ENCODE peak calls at places on chromosomes 12 and 14, in four cellular contexts. One of them, this sample, is unnamed.
A peak's percentile ranks its signal among the peaks of the same experiment; 100 is the strongest.

GRCh38 chr12:123670882-123671728 is at the start of gene TCTN2:
- DNase-seq in CD4-positive, alpha-beta memory T cell: peak; percentile 90
- DNase-seq in MM.1S: peak; percentile 78
- DNase-seq in CD4-positive, alpha-beta T cell: peak; percentile 94
- DNase-seq in this sample: peak; percentile 94

GRCh38 chr14:51318777-51319176 is 78.7 kb downstream of the TMX1 start:
- DNase-seq in CD4-positive, alpha-beta T cell: no peak
- DNase-seq in CD4-positive, alpha-beta memory T cell: no peak
- DNase-seq in MM.1S: no peak
- DNase-seq in this sample: no peak

GRCh38 chr12:113186033-113186365 is 478 bp downstream of the RITA1 start:
- DNase-seq in CD4-positive, alpha-beta T cell: no peak
- DNase-seq in MM.1S: no peak
- DNase-seq in CD4-positive, alpha-beta memory T cell: no peak
- DNase-seq in this sample: no peak

GRCh38 chr12:65509953-65510352 is 231.5 kb downstream of the MSRB3 start:
- DNase-seq in MM.1S: no peak
- DNase-seq in CD4-positive, alpha-beta T cell: no peak
- DNase-seq in CD4-positive, alpha-beta memory T cell: no peak
- DNase-seq in this sample: no peak

GRCh38 chr12:117192057-117192456 is 1.8 kb upstream of the FBXO21 start:
- DNase-seq in CD4-positive, alpha-beta T cell: no peak
- DNase-seq in CD4-positive, alpha-beta memory T cell: no peak
- DNase-seq in MM.1S: no peak
- DNase-seq in this sample: no peak

GRCh38 chr14:58639842-58640484 is 2.2 kb downstream of the DACT1 start:
- DNase-seq in MM.1S: no peak
- DNase-seq in CD4-positive, alpha-beta T cell: no peak
- DNase-seq in CD4-positive, alpha-beta memory T cell: no peak
- DNase-seq in this sample: no peak

GRCh38 chr14:57835751-57836150 is 30.1 kb downstream of the SLC35F4 start:
- DNase-seq in CD4-positive, alpha-beta memory T cell: no peak
- DNase-seq in MM.1S: no peak
- DNase-seq in CD4-positive, alpha-beta T cell: no peak
- DNase-seq in this sample: no peak

GRCh38 chr12:118120579-118121363 is 15.2 kb upstream of the PEBP1 start:
- DNase-seq in MM.1S: peak; percentile 31
- DNase-seq in CD4-positive, alpha-beta T cell: peak; percentile 62
- DNase-seq in CD4-positive, alpha-beta memory T cell: peak; percentile 47
- DNase-seq in this sample: peak; percentile 46

GRCh38 chr12:52020539-52021336 is 14.0 kb downstream of the TAMALIN start:
- DNase-seq in CD4-positive, alpha-beta T cell: peak; percentile 63
- DNase-seq in CD4-positive, alpha-beta memory T cell: peak; percentile 56
- DNase-seq in MM.1S: peak; percentile 27
- DNase-seq in this sample: peak; percentile 54

GRCh38 chr12:31020385-31021166 is 53.1 kb upstream of the DDX11 start:
- DNase-seq in MM.1S: no peak
- DNase-seq in CD4-positive, alpha-beta T cell: no peak
- DNase-seq in CD4-positive, alpha-beta memory T cell: no peak
- DNase-seq in this sample: no peak

GRCh38 chr12:466762-467161 is 7.0 kb downstream of the B4GALNT3 start:
- DNase-seq in CD4-positive, alpha-beta memory T cell: no peak
- DNase-seq in MM.1S: no peak
- DNase-seq in CD4-positive, alpha-beta T cell: no peak
- DNase-seq in this sample: no peak

GRCh38 chr14:22390195-22390594 is 198.8 kb downstream of the DAD1 start:
- DNase-seq in MM.1S: no peak
- DNase-seq in CD4-positive, alpha-beta T cell: no peak
- DNase-seq in CD4-positive, alpha-beta memory T cell: no peak
- DNase-seq in this sample: no peak

GRCh38 chr14:22390824-22391461 is 198.1 kb downstream of the DAD1 start:
- DNase-seq in CD4-positive, alpha-beta T cell: no peak
- DNase-seq in MM.1S: no peak
- DNase-seq in CD4-positive, alpha-beta memory T cell: no peak
- DNase-seq in this sample: no peak

GRCh38 chr14:22387776-22388241 is 201.2 kb downstream of the DAD1 start:
- DNase-seq in CD4-positive, alpha-beta T cell: no peak
- DNase-seq in CD4-positive, alpha-beta memory T cell: no peak
- DNase-seq in MM.1S: no peak
- DNase-seq in this sample: no peak

GRCh38 chr14:22386924-22387775 is 201.9 kb downstream of the DAD1 start:
- DNase-seq in CD4-positive, alpha-beta T cell: no peak
- DNase-seq in CD4-positive, alpha-beta memory T cell: no peak
- DNase-seq in MM.1S: peak; percentile 50
- DNase-seq in this sample: no peak

GRCh38 chr14:22388669-22389625 is 200.1 kb downstream of the DAD1 start:
- DNase-seq in CD4-positive, alpha-beta T cell: no peak
- DNase-seq in MM.1S: no peak
- DNase-seq in CD4-positive, alpha-beta memory T cell: no peak
- DNase-seq in this sample: no peak
- H3K27ac ChIP-seq in CD4-positive, alpha-beta T cell: no peak overlapping the region
- H3K27ac ChIP-seq in MM.1S: no peak overlapping the region
- H3K27ac ChIP-seq in CD4-positive, alpha-beta memory T cell: no peak overlapping the region
- H3K27ac ChIP-seq in this sample: no peak overlapping the region

GRCh38 chr12:128190614-128191013 is 76.4 kb upstream of the TMEM132C start:
- DNase-seq in CD4-positive, alpha-beta T cell: no peak
- DNase-seq in CD4-positive, alpha-beta memory T cell: no peak
- DNase-seq in MM.1S: no peak
- DNase-seq in this sample: no peak
- H3K9me3 ChIP-seq in CD4-positive, alpha-beta T cell: no peaks in the 10 kb centered on the region
- H3K9me3 ChIP-seq in CD4-positive, alpha-beta memory T cell: no peaks in the 10 kb centered on the region
- H3K9me3 ChIP-seq in MM.1S: no peaks in the 10 kb centered on the region
- H3K9me3 ChIP-seq in this sample: no peaks in the 10 kb centered on the region

GRCh38 chr12:8796831-8797626 is 25.4 kb upstream of the A2ML1 start:
- DNase-seq in CD4-positive, alpha-beta T cell: no peak
- DNase-seq in CD4-positive, alpha-beta memory T cell: no peak
- DNase-seq in MM.1S: no peak
- DNase-seq in this sample: no peak
- H3K27ac ChIP-seq in CD4-positive, alpha-beta T cell: no peak overlapping the region
- H3K27ac ChIP-seq in CD4-positive, alpha-beta memory T cell: no peak overlapping the region
- H3K27ac ChIP-seq in MM.1S: no peak overlapping the region
- H3K27ac ChIP-seq in this sample: no peak overlapping the region

GRCh38 chr12:34349673-34349961 is 327.3 kb downstream of the ALG10 start:
- DNase-seq in CD4-positive, alpha-beta T cell: no peak
- DNase-seq in MM.1S: no peak
- DNase-seq in CD4-positive, alpha-beta memory T cell: no peak
- DNase-seq in this sample: no peak
- H3K9me3 ChIP-seq in CD4-positive, alpha-beta T cell: peaks cover 30% of the 10 kb centered on the region
- H3K9me3 ChIP-seq in MM.1S: no peaks in the 10 kb centered on the region
- H3K9me3 ChIP-seq in CD4-positive, alpha-beta memory T cell: no peaks in the 10 kb centered on the region
- H3K9me3 ChIP-seq in this sample: no peaks in the 10 kb centered on the region

DNA sequence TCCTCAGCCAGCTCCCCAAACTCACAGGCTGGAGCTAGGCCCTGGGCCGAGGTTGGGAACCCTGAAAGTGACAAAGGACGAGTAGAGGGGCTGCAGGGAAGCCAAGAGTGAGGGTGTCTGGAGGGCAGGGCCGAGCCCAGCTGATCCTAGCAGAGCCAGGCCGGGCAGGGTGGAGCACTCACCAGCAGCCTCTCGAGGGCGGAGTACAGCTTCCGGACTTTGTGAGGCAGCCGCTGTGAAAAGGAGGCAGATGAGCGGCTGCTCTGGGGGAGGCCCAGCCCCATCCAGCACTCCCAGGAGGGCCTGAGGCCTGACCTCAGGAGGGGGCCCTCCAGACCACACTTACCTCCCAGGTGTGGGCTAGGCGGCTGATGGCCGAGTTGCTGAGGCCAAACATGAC is 14.7 kb upstream of the ENDOU start:
- DNase-seq in CD4-positive, alpha-beta memory T cell: no peak
- DNase-seq in MM.1S: no peak
- DNase-seq in CD4-positive, alpha-beta T cell: no peak
- DNase-seq in this sample: no peak
- H3K27ac ChIP-seq in CD4-positive, alpha-beta memory T cell: no peak overlapping the region
- H3K27ac ChIP-seq in MM.1S: no peak overlapping the region
- H3K27ac ChIP-seq in CD4-positive, alpha-beta T cell: no peak overlapping the region
- H3K27ac ChIP-seq in this sample: no peak overlapping the region

GRCh38 chr14:54278087-54278486 is 118.7 kb upstream of the CDKN3 start:
- DNase-seq in CD4-positive, alpha-beta memory T cell: no peak
- DNase-seq in MM.1S: no peak
- DNase-seq in CD4-positive, alpha-beta T cell: no peak
- DNase-seq in this sample: no peak
- H3K9me3 ChIP-seq in CD4-positive, alpha-beta memory T cell: no peaks in the 10 kb centered on the region
- H3K9me3 ChIP-seq in MM.1S: no peaks in the 10 kb centered on the region
- H3K9me3 ChIP-seq in CD4-positive, alpha-beta T cell: no peaks in the 10 kb centered on the region
- H3K9me3 ChIP-seq in this sample: no peaks in the 10 kb centered on the region

GRCh38 chr14:69003626-69004025 is 24.5 kb upstream of the ACTN1 start:
- DNase-seq in MM.1S: no peak
- DNase-seq in CD4-positive, alpha-beta T cell: no peak
- DNase-seq in CD4-positive, alpha-beta memory T cell: no peak
- DNase-seq in this sample: no peak

GRCh38 chr14:69004731-69005431 is 25.8 kb upstream of the ACTN1 start:
- DNase-seq in CD4-positive, alpha-beta memory T cell: no peak
- DNase-seq in MM.1S: no peak
- DNase-seq in CD4-positive, alpha-beta T cell: no peak
- DNase-seq in this sample: no peak

GRCh38 chr14:69008411-69008810 is 29.3 kb upstream of the ACTN1 start:
- DNase-seq in CD4-positive, alpha-beta T cell: no peak
- DNase-seq in MM.1S: no peak
- DNase-seq in CD4-positive, alpha-beta memory T cell: no peak
- DNase-seq in this sample: no peak

GRCh38 chr14:69005432-69006148 is 26.5 kb upstream of the ACTN1 start:
- DNase-seq in CD4-positive, alpha-beta T cell: no peak
- DNase-seq in CD4-positive, alpha-beta memory T cell: no peak
- DNase-seq in MM.1S: no peak
- DNase-seq in this sample: no peak

GRCh38 chr14:69006346-69006745 is 27.2 kb upstream of the ACTN1 start:
- DNase-seq in CD4-positive, alpha-beta memory T cell: no peak
- DNase-seq in CD4-positive, alpha-beta T cell: no peak
- DNase-seq in MM.1S: no peak
- DNase-seq in this sample: no peak
- H3K27ac ChIP-seq in CD4-positive, alpha-beta memory T cell: no peak overlapping the region
- H3K27ac ChIP-seq in CD4-positive, alpha-beta T cell: no peak overlapping the region
- H3K27ac ChIP-seq in MM.1S: no peak overlapping the region
- H3K27ac ChIP-seq in this sample: no peak overlapping the region

GRCh38 chr14:97477353-97477752 is 680.2 kb downstream of the VRK1 start:
- DNase-seq in CD4-positive, alpha-beta memory T cell: no peak
- DNase-seq in CD4-positive, alpha-beta T cell: no peak
- DNase-seq in MM.1S: no peak
- DNase-seq in this sample: no peak
- H3K9me3 ChIP-seq in CD4-positive, alpha-beta memory T cell: no peaks in the 10 kb centered on the region
- H3K9me3 ChIP-seq in CD4-positive, alpha-beta T cell: no peaks in the 10 kb centered on the region
- H3K9me3 ChIP-seq in MM.1S: no peaks in the 10 kb centered on the region
- H3K9me3 ChIP-seq in this sample: no peaks in the 10 kb centered on the region

DNA sequence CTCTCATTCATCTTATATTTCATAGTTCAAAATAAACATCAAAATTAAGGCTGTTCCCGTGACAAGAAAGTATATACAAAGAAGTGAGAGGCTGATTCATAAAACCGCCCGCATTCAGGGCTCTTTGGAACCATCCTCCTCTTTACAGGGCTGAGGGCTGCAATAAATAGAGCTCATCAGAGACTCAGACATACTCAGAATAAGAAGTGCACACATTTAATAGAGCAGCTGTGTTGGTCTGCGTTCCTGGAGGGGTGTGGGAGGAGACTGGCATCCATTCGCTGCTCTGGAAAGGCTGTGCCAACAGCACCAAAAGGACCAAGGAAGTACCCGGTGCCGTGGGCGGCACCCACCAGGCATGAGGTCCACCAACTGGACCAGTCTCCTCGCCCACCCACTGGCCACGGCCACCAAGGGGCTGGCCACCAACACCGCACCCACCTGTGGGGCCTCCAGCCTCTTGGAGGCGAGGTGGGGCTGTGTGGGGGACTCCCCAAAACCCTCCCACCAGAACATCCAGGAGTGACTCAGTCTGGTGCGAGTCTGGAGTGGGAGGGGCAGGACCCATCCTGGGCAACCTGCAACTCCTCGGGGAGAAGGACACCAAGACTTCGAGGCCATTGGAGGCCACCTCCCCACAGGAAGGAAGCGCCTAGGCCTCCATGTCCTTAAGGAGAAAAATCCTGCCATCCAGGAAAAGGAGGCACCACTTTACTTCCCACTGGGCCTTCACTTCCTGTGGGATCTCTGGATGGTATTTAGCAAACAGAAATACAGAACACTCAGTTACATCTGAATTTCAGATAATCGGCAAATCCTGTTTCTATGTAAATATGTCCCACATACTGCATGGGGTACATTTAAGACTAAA is 32.7 kb downstream of the VCPKMT start:
- DNase-seq in CD4-positive, alpha-beta T cell: peak; percentile 29
- DNase-seq in CD4-positive, alpha-beta memory T cell: peak; percentile 31
- DNase-seq in MM.1S: peak; percentile 18
- DNase-seq in this sample: no peak
- H3K27ac ChIP-seq in CD4-positive, alpha-beta T cell: peak overlapping the region; percentile 97
- H3K27ac ChIP-seq in CD4-positive, alpha-beta memory T cell: peak overlapping the region; percentile 99
- H3K27ac ChIP-seq in MM.1S: peak overlapping the region; percentile 99
- H3K27ac ChIP-seq in this sample: peak overlapping the region; percentile 89

This sample was measured in CD8-positive, alpha-beta T cell.